ENCODE peak calls at places on chromosomes 4 and X, in six cellular contexts. Q is SK-N-SH, Y is GM12878, J is HCT116, S is HepG2, G is H1. A is an unnamed sample.

GRCh38 chrX:25012433-25012735 is 3.4 kb downstream of the ARX start:
- DNase-seq in Q (peak; percentile 42), S (no peak), G (no peak), Y (no peak), J (no peak), A (no peak)

GRCh38 chrX:132331000-132331399 is 111.8 kb upstream of the RAP2C start:
- DNase-seq in Q (no peak), G (no peak), Y (no peak), S (peak; percentile 95), J (no peak), A (no peak)

GRCh38 chr4:57040510-57040909 is 61.8 kb downstream of the POLR2B start:
- DNase-seq in J (no peak), G (no peak), Y (no peak), S (no peak), Q (no peak), A (no peak)

GRCh38 chrX:131081772-131082755 is 23.9 kb downstream of the ARHGAP36 start:
- DNase-seq in Q (no peak), J (no peak), S (no peak), Y (no peak), G (no peak), A (no peak)

GRCh38 chr4:15040916-15041463 is 38.7 kb downstream of the CPEB2 start:
- DNase-seq in Y (no peak), S (no peak), G (no peak), Q (no peak), J (no peak), A (no peak)

GRCh38 chr4:113328514-113328913 is 279.1 kb downstream of the ANK2 start:
- DNase-seq in G (no peak), Q (peak; percentile 28), J (no peak), S (peak; percentile 15), Y (no peak), A (no peak)

GRCh38 chr4:10104211-10104990 is 12.2 kb downstream of the WDR1 start:
- DNase-seq in G (no peak), J (no peak), Q (no peak), S (no peak), Y (no peak), A (no peak)

GRCh38 chrX:155056877-155057792 is 13.8 kb downstream of the CMC4 start:
- DNase-seq in Y (peak; percentile 24), J (peak; percentile 51), Q (peak; percentile 69), S (peak; percentile 43), G (peak; percentile 65), A (peak; percentile 76)

GRCh38 chrX:13747836-13748235 is 13.3 kb downstream of the OFD1 start:
- DNase-seq in G (no peak), J (peak; percentile 37), Q (peak; percentile 27), S (peak; percentile 21), Y (no peak), A (no peak)

GRCh38 chrX:109281478-109282275 is 200.2 kb downstream of the GUCY2F start:
- DNase-seq in S (no peak), Q (no peak), J (no peak), G (no peak), Y (no peak), A (no peak)

GRCh38 chr4:3760346-3760745 is 5.8 kb upstream of the ADRA2C start:
- DNase-seq in Y (no peak), J (no peak), S (no peak), G (no peak), Q (no peak), A (no peak)

GRCh38 chrX:123121241-123121640 is 62.8 kb upstream of the GRIA3 start:
- DNase-seq in Q (no peak), G (no peak), S (no peak), Y (no peak), J (no peak), A (no peak)

GRCh38 chr4:86898562-86898961 is 6.3 kb upstream of the C4orf36 start:
- DNase-seq in S (no peak), G (peak; percentile 13), Q (no peak), J (no peak), Y (no peak), A (no peak)

GRCh38 chr4:156663663-156664062 is 307.9 kb downstream of the PDGFC start:
- DNase-seq in G (no peak), Y (no peak), J (no peak), Q (no peak), S (no peak), A (no peak)

GRCh38 chrX:9676311-9676710 is 89.3 kb downstream of the GPR143 start:
- DNase-seq in S (no peak), G (no peak), J (no peak), Q (no peak), Y (no peak), A (no peak)

GRCh38 chrX:155263854-155264628 is at the start of gene RAB39B:
- DNase-seq in Q (peak; percentile 74), J (no peak), G (peak; percentile 34), Y (peak; percentile 24), S (peak; percentile 26), A (peak; percentile 2)

GRCh38 chr4:115357767-115358166 is 244.3 kb upstream of the NDST4 start:
- DNase-seq in G (no peak), Y (no peak), Q (peak; percentile 23), J (no peak), S (no peak), A (no peak)

GRCh38 chr4:173547889-173548288 is 17.9 kb upstream of the HAND2 start:
- DNase-seq in G (no peak), Q (no peak), J (no peak), S (no peak), Y (no peak), A (no peak)

GRCh38 chr4:38021751-38022150 is 61.6 kb downstream of the PTTG2 start:
- DNase-seq in Y (no peak), J (no peak), S (no peak), G (no peak), Q (no peak), A (no peak)

GRCh38 chr4:128461300-128462103 is 173.9 kb upstream of the PGRMC2 start:
- DNase-seq in G (no peak), J (no peak), Q (no peak), Y (no peak), S (no peak), A (no peak)

GRCh38 chr4:8176547-8177399 is 18.2 kb upstream of the ABLIM2 start:
- DNase-seq in Y (no peak), J (peak; percentile 19), S (peak; percentile 65), Q (peak; percentile 89), G (peak; percentile 41), A (peak; percentile 72)

GRCh38 chr4:107603430-107603829 is 116.6 kb downstream of the PAPSS1 start:
- DNase-seq in Q (no peak), J (no peak), S (no peak), G (no peak), Y (no peak), A (peak; percentile 8)

GRCh38 chrX:120752431-120753128 is 122.7 kb upstream of the C1GALT1C1 start:
- DNase-seq in S (peak; percentile 66), J (no peak), Q (no peak), G (no peak), Y (no peak), A (no peak)

GRCh38 chrX:103554687-103555417 is 30.5 kb upstream of the TCEAL4 start:
- DNase-seq in J (no peak), Q (peak; percentile 41), Y (no peak), S (no peak), G (no peak), A (no peak)

GRCh38 chrX:119887721-119888425 is 7.8 kb upstream of the AKAP14 start:
- DNase-seq in G (peak; percentile 53), S (peak; percentile 54), J (peak; percentile 44), Q (peak; percentile 86), Y (no peak), A (no peak)

GRCh38 chr4:80045831-80046230 is 27.2 kb downstream of the ANTXR2 start:
- DNase-seq in J (no peak), G (no peak), Q (no peak), S (no peak), Y (no peak), A (no peak)

DNA sequence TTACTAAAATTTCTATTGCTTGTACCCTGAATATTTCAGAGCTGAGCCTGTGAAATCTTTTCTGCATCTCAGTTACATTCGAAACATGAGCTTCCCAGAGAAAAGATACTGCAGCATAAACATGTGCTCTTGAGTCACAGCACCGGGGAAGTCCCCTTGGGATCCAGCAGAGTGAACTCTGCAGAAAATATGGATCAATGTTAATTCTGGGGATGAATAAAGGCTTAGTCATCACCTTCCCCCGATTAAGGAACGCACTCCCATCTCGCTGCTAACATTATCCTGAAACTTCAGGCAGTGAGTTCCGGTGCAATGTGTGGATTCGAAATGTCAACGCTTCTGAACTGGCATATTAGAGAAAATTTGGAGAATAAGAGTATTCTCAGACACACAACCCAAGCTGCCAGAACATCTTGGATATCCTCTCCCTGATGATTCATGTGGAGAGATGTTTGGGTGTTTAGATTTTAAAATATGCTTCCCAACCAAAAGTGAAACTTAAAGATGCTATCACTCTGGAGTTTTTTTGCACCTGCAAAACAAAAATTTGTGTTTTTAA is 90.8 kb downstream of the IRF2 start:
- DNase-seq in J (peak; percentile 24), Y (no peak), Q (no peak), G (no peak), S (peak; percentile 27), A (no peak)
- TF ChIP-seq JUND in J (peak; percentile 50), Y (no peak), Q (peak; percentile 97), G (no peak), S (no peak), A (no peak)

DNA sequence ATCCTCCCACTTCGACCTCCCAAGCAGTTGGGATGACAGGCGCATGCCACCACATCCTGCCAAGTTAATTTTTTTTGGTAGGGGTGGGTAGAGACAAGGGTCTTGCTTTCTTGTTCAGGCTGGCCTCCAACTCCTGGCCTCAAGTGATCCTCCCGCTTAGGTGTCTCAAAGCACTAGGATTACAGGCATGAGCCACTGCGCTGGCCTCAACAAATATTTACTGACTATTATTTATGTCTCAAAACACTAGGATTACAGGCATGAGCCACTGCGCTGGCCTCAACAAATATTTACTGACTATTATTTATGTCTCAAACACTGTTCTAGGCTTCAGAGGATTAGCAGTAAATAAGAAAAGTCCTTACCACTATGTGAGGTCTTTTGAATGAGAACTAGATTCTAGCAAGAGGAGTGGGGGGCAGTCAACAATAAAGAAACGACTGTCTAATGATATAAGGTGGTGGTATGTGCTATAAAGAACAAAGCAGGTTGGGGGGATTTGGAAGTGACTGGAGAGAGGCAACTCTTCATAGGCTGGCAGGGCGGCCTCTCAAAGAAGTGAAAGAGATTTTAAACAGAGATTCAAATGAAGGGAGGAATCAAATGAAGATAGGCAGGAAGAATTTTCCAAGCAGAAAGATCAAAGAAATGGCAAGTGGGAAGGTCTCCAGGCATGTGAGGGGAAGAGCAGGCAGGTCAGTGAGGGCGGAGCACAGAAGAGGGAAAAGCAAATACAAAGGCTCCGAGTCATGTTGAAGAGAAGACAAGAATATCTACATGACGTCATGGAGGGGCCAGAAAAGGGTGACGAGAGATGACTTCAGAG is 12.7 kb upstream of the ACSL1 start:
- DNase-seq in J (no peak), G (no peak), S (peak; percentile 98), Q (no peak), Y (no peak), A (no peak)
- TF ChIP-seq JUND in J (no peak), G (no peak), S (peak; percentile 82), Q (no peak), Y (no peak), A (no peak)

GRCh38 chr4:158809611-158810486 is 41.0 kb downstream of the FNIP2 start:
- DNase-seq in J (peak; percentile 6), G (no peak), Q (no peak), S (no peak), Y (peak; percentile 89), A (no peak)
- TF ChIP-seq JUND in J (no peak), G (no peak), Q (peak; percentile 7), S (no peak), Y (no peak), A (no peak)

DNA sequence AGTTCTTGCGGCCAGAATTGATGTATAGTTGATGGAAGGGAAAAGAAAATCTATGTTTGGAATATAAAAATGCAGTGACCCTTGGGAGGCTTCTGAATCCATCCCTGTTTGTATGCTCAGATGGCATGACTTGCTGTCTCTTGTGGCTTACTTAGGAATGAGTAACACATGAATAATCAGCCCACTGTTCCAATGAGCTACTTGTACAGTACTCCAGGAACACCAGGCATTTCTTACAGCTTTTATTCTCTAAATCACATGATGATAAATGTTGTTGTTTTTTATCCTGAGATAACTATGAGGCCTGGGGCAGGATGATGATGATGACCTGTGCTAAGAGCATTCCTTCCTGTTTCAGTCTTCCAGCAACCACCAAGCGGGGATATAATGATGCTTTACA is 18.9 kb downstream of the TMPRSS11E start:
- DNase-seq in Y (no peak), G (no peak), S (no peak), Q (no peak), J (peak; percentile 18), A (no peak)
- TF ChIP-seq JUND in Y (no peak), G (no peak), S (no peak), Q (no peak), J (no peak), A (no peak)